ENCODE peak calls at places on chromosomes 7 and 10, in seven cellular contexts. H is T-helper 9 cell; R is activated CD4-positive, alpha-beta T cell treated with anti-CD3 and anti-CD28 coated beads, Interleukin-2, amount 50 U/mL, for 1 hour; Q is LHCN-M2; Z is nephron progenitor cell; S is neural progenitor cell; V is kidney glomerular epithelial cell. G is an unnamed sample.

GRCh38 chr7:47991741-47992311 is 12.4 kb upstream of the HUS1 start:
- DNase-seq in H (peak), R (peak), Q (peak), Z (peak), S (peak), V (peak), G (peak)

GRCh38 chr10:118730699-118731456 is 23.9 kb downstream of the CACUL1 start:
- DNase-seq in H (no peak), R (no peak), Q (no peak), Z (peak), S (no peak), V (peak), G (peak)

GRCh38 chr10:78582540-78582939 is 486.2 kb upstream of the ZMIZ1 start:
- DNase-seq in H (no peak), R (no peak), Q (no peak), Z (no peak), S (no peak), V (no peak), G (no peak)

GRCh38 chr10:132559538-132559937 is 22.0 kb downstream of the INPP5A start:
- DNase-seq in H (no peak), R (no peak), Q (no peak), Z (no peak), S (no peak), V (no peak), G (no peak)

GRCh38 chr10:110326351-110327032 is 21.8 kb upstream of the SMNDC1 start:
- DNase-seq in H (no peak), R (no peak), Q (peak), Z (no peak), S (no peak), V (peak), G (peak)

GRCh38 chr7:85274452-85274851 is 87.6 kb upstream of the SEMA3D start:
- DNase-seq in H (no peak), R (no peak), Q (no peak), Z (no peak), S (peak), V (no peak), G (no peak)

GRCh38 chr7:74083928-74084721 is 521 bp downstream of the LIMK1 start:
- DNase-seq in H (no peak), R (no peak), Q (peak), Z (no peak), S (no peak), V (peak), G (peak)

GRCh38 chr7:123916240-123916724 is 8.8 kb upstream of the SPAM1 start:
- DNase-seq in H (no peak), R (no peak), Q (peak), Z (no peak), S (peak), V (peak), G (peak)

GRCh38 chr10:80472234-80473095 is 18.4 kb downstream of the TSPAN14 start:
- DNase-seq in H (no peak), R (no peak), Q (peak), Z (no peak), S (no peak), V (peak), G (peak)

GRCh38 chr7:27143022-27143949 is at the start of gene HOXA5:
- DNase-seq in H (no peak), R (no peak), Q (peak), Z (peak), S (peak), V (peak), G (peak)

GRCh38 chr10:21167288-21168010 is 270.3 kb upstream of the NEBL start:
- DNase-seq in H (no peak), R (no peak), Q (no peak), Z (no peak), S (no peak), V (no peak), G (no peak)

GRCh38 chr7:132412435-132412834 is 163.8 kb downstream of the PLXNA4 start:
- DNase-seq in H (no peak), R (no peak), Q (no peak), Z (no peak), S (no peak), V (no peak), G (no peak)

GRCh38 chr7:94656658-94656924 is 658 bp upstream of the SGCE start:
- DNase-seq in H (no peak), R (no peak), Q (no peak), Z (no peak), S (no peak), V (no peak), G (no peak)

GRCh38 chr10:49831352-49832040 is 69.4 kb upstream of the OGDHL start:
- DNase-seq in H (no peak), R (no peak), Q (no peak), Z (peak), S (peak), V (peak), G (peak)

GRCh38 chr10:64033710-64034109 is 512.5 kb downstream of the REEP3 start:
- DNase-seq in H (no peak), R (no peak), Q (no peak), Z (no peak), S (no peak), V (no peak), G (peak)

GRCh38 chr7:12210179-12211053 is 678 bp upstream of the TMEM106B start:
- DNase-seq in H (no peak), R (no peak), Q (no peak), Z (no peak), S (no peak), V (no peak), G (peak)

GRCh38 chr10:5206799-5207198 is 10.2 kb downstream of the AKR1C4 start:
- DNase-seq in H (no peak), R (no peak), Q (no peak), Z (no peak), S (no peak), V (no peak), G (no peak)

GRCh38 chr7:106166651-106167342 is 54.7 kb upstream of the SYPL1 start:
- DNase-seq in H (peak), R (no peak), Q (peak), Z (peak), S (peak), V (peak), G (peak)

GRCh38 chr7:81845628-81846259 is 75.9 kb upstream of the HGF start:
- DNase-seq in H (no peak), R (no peak), Q (peak), Z (peak), S (no peak), V (no peak), G (peak)

GRCh38 chr7:20786779-20787651 is at the start of gene SP8:
- DNase-seq in H (no peak), R (no peak), Q (no peak), Z (peak), S (peak), V (no peak), G (no peak)

GRCh38 chr10:91907914-91908357 is 1.4 kb downstream of the FGFBP3 start:
- DNase-seq in H (no peak), R (no peak), Q (no peak), Z (no peak), S (peak), V (no peak), G (no peak)

GRCh38 chr7:72345208-72345727 is 66.9 kb downstream of the CALN1 start:
- DNase-seq in H (no peak), R (no peak), Q (no peak), Z (no peak), S (no peak), V (no peak), G (no peak)

GRCh38 chr7:83648464-83649241 is at the start of gene SEMA3E:
- DNase-seq in H (no peak), R (no peak), Q (peak), Z (peak), S (peak), V (peak), G (peak)

GRCh38 chr7:51467384-51468017 is 150.9 kb upstream of the COBL start:
- DNase-seq in H (no peak), R (no peak), Q (no peak), Z (no peak), S (no peak), V (no peak), G (no peak)

GRCh38 chr7:138630059-138630610 is 71.0 kb downstream of the SVOPL start:
- DNase-seq in H (no peak), R (no peak), Q (no peak), Z (no peak), S (no peak), V (no peak), G (no peak)

GRCh38 chr7:31095286-31096197 is 43.4 kb downstream of the ADCYAP1R1 start:
- DNase-seq in H (no peak), R (no peak), Q (no peak), Z (no peak), S (no peak), V (no peak), G (no peak)

GRCh38 chr7:4233146-4233545 is 448.9 kb upstream of the FOXK1 start:
- DNase-seq in H (no peak), R (no peak), Q (no peak), Z (no peak), S (no peak), V (no peak), G (no peak)

GRCh38 chr10:48477181-48477580 is 127.7 kb downstream of the ARHGAP22 start:
- DNase-seq in H (no peak), R (no peak), Q (no peak), Z (no peak), S (no peak), V (no peak), G (no peak)

GRCh38 chr10:32237644-32238345 is 109.2 kb downstream of the EPC1 start:
- DNase-seq in H (no peak), R (no peak), Q (peak), Z (no peak), S (no peak), V (no peak), G (peak)

GRCh38 chr7:2969398-2970306 is 74.0 kb downstream of the CARD11 start:
- DNase-seq in H (no peak), R (no peak), Q (no peak), Z (no peak), S (no peak), V (no peak), G (no peak)

GRCh38 chr7:142616842-142617241 is 132.4 kb upstream of the PRSS1 start:
- DNase-seq in H (no peak), R (no peak), Q (no peak), Z (no peak), S (no peak), V (no peak), G (no peak)

GRCh38 chr10:70729763-70730357 is 55.3 kb downstream of the TBATA start:
- DNase-seq in H (no peak), R (no peak), Q (no peak), Z (no peak), S (no peak), V (no peak), G (no peak)

GRCh38 chr10:116545122-116545521 is 609 bp upstream of the PNLIP start:
- DNase-seq in H (no peak), R (no peak), Q (no peak), Z (no peak), S (no peak), V (no peak), G (no peak)

GRCh38 chr7:1123721-1124120 is 35.8 kb downstream of the GPER1 start:
- DNase-seq in H (no peak), R (no peak), Q (peak), Z (peak), S (peak), V (peak), G (peak)

GRCh38 chr10:120948889-120949382 is 97.8 kb downstream of the WDR11 start:
- DNase-seq in H (peak), R (peak), Q (peak), Z (peak), S (peak), V (peak), G (peak)

GRCh38 chr10:119219747-119220320 is 12.5 kb downstream of the GRK5 start:
- DNase-seq in H (no peak), R (no peak), Q (no peak), Z (no peak), S (no peak), V (no peak), G (no peak)

GRCh38 chr7:767580-767940 is 40.5 kb upstream of the PRKAR1B start:
- DNase-seq in H (no peak), R (no peak), Q (no peak), Z (no peak), S (no peak), V (peak), G (peak)

GRCh38 chr10:43735907-43736306 is 87.2 kb upstream of the ZNF32 start:
- DNase-seq in H (no peak), R (no peak), Q (no peak), Z (no peak), S (no peak), V (no peak), G (no peak)

GRCh38 chr10:58017719-58018367 is 249.9 kb downstream of the IPMK start:
- DNase-seq in H (no peak), R (no peak), Q (peak), Z (no peak), S (no peak), V (no peak), G (peak)